ENCODE peak calls at places on chromosomes 4 and X, in seven cellular contexts. M, X, K, J, V, L and W are unnamed samples.

GRCh38 chr4:128371004-128371777 is 83.6 kb upstream of the PGRMC2 start:
- DNase-seq in M (no peak), X (peak), K (no peak), J (no peak), V (no peak), L (no peak), W (no peak)

GRCh38 chrX:109635151-109635550 is 10.2 kb upstream of the KCNE5 start:
- DNase-seq in M (no peak), X (peak), K (no peak), J (no peak), V (no peak), L (no peak), W (no peak)

GRCh38 chr4:21879187-21879586 is 69.4 kb downstream of the KCNIP4 start:
- DNase-seq in M (no peak), X (peak), K (no peak), J (peak), V (no peak), L (no peak), W (no peak)

GRCh38 chr4:30832652-30833051 is 112.5 kb downstream of the PCDH7 start:
- DNase-seq in M (no peak), X (no peak), K (no peak), J (peak), V (no peak), L (no peak), W (no peak)

GRCh38 chr4:26731342-26731741 is 129.3 kb upstream of the STIM2 start:
- DNase-seq in M (no peak), X (no peak), K (no peak), J (no peak), V (no peak), L (no peak), W (no peak)

GRCh38 chr4:24472514-24473308 is 111.6 kb downstream of the DHX15 start:
- DNase-seq in M (peak), X (peak), K (peak), J (peak), V (peak), L (no peak), W (no peak)

GRCh38 chrX:135345328-135345645 is 36.0 kb downstream of the ETDC start:
- DNase-seq in M (no peak), X (peak), K (peak), J (peak), V (peak), L (peak), W (peak)

GRCh38 chrX:119186763-119187162 is 49.3 kb upstream of the PGRMC1 start:
- DNase-seq in M (no peak), X (no peak), K (no peak), J (no peak), V (no peak), L (no peak), W (no peak)

GRCh38 chr4:40980318-40980883 is 230.6 kb downstream of the NSUN7 start:
- DNase-seq in M (no peak), X (no peak), K (no peak), J (no peak), V (no peak), L (no peak), W (no peak)

GRCh38 chrX:29824176-29824906 is 391.0 kb upstream of the MAGEB2 start:
- DNase-seq in M (no peak), X (no peak), K (no peak), J (no peak), V (no peak), L (no peak), W (no peak)

GRCh38 chr4:77795339-77795738 is 23.8 kb downstream of the CNOT6L start:
- DNase-seq in M (no peak), X (no peak), K (no peak), J (no peak), V (no peak), L (no peak), W (no peak)

GRCh38 chrX:15344106-15344505 is 8.8 kb upstream of the PIGA start:
- DNase-seq in M (no peak), X (no peak), K (no peak), J (no peak), V (no peak), L (no peak), W (no peak)

GRCh38 chr4:11470709-11471441 is 42.2 kb upstream of the HS3ST1 start:
- DNase-seq in M (no peak), X (no peak), K (no peak), J (no peak), V (no peak), L (no peak), W (no peak)

GRCh38 chr4:139828966-139829662 is 163.5 kb downstream of the MGST2 start:
- DNase-seq in M (no peak), X (no peak), K (no peak), J (no peak), V (no peak), L (no peak), W (no peak)

GRCh38 chrX:9794495-9794894 is 8.3 kb downstream of the SHROOM2 start:
- DNase-seq in M (no peak), X (no peak), K (peak), J (no peak), V (no peak), L (no peak), W (no peak)

GRCh38 chr4:15913631-15913970 is 24.9 kb downstream of the FGFBP1 start:
- DNase-seq in M (peak), X (peak), K (no peak), J (no peak), V (no peak), L (peak), W (peak)

GRCh38 chr4:113673450-113673849 is 88.1 kb downstream of the CAMK2D start:
- DNase-seq in M (no peak), X (no peak), K (no peak), J (peak), V (no peak), L (no peak), W (no peak)

GRCh38 chr4:164464313-164464712 is 289.6 kb upstream of the SMIM31 start:
- DNase-seq in M (no peak), X (no peak), K (no peak), J (no peak), V (no peak), L (no peak), W (no peak)

GRCh38 chrX:30521440-30522182 is 56.0 kb downstream of the TASL start:
- DNase-seq in M (no peak), X (peak), K (no peak), J (no peak), V (no peak), L (peak), W (peak)

GRCh38 chrX:107678957-107679740 is 50.8 kb downstream of the PRPS1 start:
- DNase-seq in M (no peak), X (peak), K (peak), J (peak), V (peak), L (no peak), W (no peak)

GRCh38 chr4:39539026-39539690 is 11.9 kb upstream of the UGDH start:
- DNase-seq in M (no peak), X (peak), K (no peak), J (no peak), V (peak), L (no peak), W (no peak)

GRCh38 chr4:17597517-17597916 is 16.9 kb upstream of the MED28 start:
- DNase-seq in M (no peak), X (no peak), K (peak), J (peak), V (no peak), L (no peak), W (no peak)

GRCh38 chr4:121307441-121308327 is 73.1 kb downstream of the QRFPR start:
- DNase-seq in M (peak), X (peak), K (peak), J (peak), V (no peak), L (peak), W (peak)

GRCh38 chr4:136687118-136687517 is 845.2 kb downstream of the PCDH18 start:
- DNase-seq in M (no peak), X (no peak), K (no peak), J (peak), V (no peak), L (no peak), W (no peak)

GRCh38 chrX:110162131-110162530 is 155.8 kb downstream of the AMMECR1 start:
- DNase-seq in M (no peak), X (no peak), K (no peak), J (no peak), V (no peak), L (no peak), W (no peak)

GRCh38 chr4:16029329-16029728 is 54.5 kb downstream of the PROM1 start:
- DNase-seq in M (peak), X (peak), K (no peak), J (no peak), V (no peak), L (peak), W (no peak)

GRCh38 chr4:151690884-151691283 is 69.9 kb downstream of the GATB start:
- DNase-seq in M (no peak), X (no peak), K (no peak), J (no peak), V (no peak), L (peak), W (no peak)

GRCh38 chr4:13706130-13706529 is 78.6 kb upstream of the BOD1L1 start:
- DNase-seq in M (no peak), X (no peak), K (no peak), J (no peak), V (no peak), L (no peak), W (no peak)

GRCh38 chr4:133555671-133556070 is 406.6 kb downstream of the PCDH10 start:
- DNase-seq in M (no peak), X (peak), K (no peak), J (no peak), V (no peak), L (no peak), W (no peak)

GRCh38 chr4:95360911-95361695 is 187.7 kb downstream of the UNC5C start:
- DNase-seq in M (no peak), X (no peak), K (no peak), J (no peak), V (no peak), L (no peak), W (no peak)

GRCh38 chrX:80246273-80246672 is 174.0 kb upstream of the TENT5D start:
- DNase-seq in M (no peak), X (no peak), K (no peak), J (no peak), V (no peak), L (no peak), W (no peak)

GRCh38 chr4:24853142-24853541 is 57.8 kb downstream of the SOD3 start:
- DNase-seq in M (no peak), X (peak), K (no peak), J (no peak), V (no peak), L (no peak), W (no peak)

GRCh38 chr4:82787342-82787741 is 11.3 kb downstream of the SCD5 start:
- DNase-seq in M (no peak), X (peak), K (no peak), J (no peak), V (no peak), L (no peak), W (no peak)

GRCh38 chrX:74242050-74242449 is 61.9 kb upstream of the ZCCHC13 start:
- DNase-seq in M (peak), X (peak), K (no peak), J (no peak), V (no peak), L (no peak), W (no peak)

GRCh38 chrX:103310592-103311400 is at the start of gene BEX2:
- DNase-seq in M (peak), X (peak), K (peak), J (peak), V (peak), L (no peak), W (no peak)

GRCh38 chrX:40061871-40062524 is 35.8 kb downstream of the BCOR start:
- DNase-seq in M (no peak), X (no peak), K (no peak), J (no peak), V (no peak), L (no peak), W (no peak)

GRCh38 chr4:25552580-25553271 is 102.9 kb upstream of the SLC34A2 start:
- DNase-seq in M (no peak), X (no peak), K (peak), J (no peak), V (peak), L (no peak), W (no peak)

GRCh38 chr4:15888515-15888914 is 50.0 kb downstream of the FGFBP1 start:
- DNase-seq in M (no peak), X (no peak), K (no peak), J (no peak), V (no peak), L (no peak), W (no peak)

DNA sequence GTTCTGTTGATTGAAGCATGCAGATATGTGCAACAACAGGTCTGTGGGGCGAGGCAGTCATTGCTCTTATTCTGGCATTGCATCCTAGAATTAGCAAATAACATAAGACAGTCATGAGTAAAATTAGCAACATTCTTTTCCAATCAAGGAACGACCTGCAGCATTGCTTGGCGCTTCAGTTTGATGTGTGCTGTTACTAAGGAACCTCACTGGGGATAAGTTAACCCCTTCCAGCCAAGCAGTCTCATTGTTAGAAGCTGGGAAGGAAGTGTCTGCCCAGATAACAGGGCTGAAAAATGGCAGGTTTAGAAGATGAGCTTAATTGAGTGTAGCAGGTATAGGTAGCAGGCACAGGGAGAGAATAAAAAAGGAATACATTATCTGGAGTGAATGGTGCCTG is 55.4 kb downstream of the RBM46 start:
- DNase-seq in M (no peak), X (no peak), K (no peak), J (no peak), V (no peak), L (no peak), W (no peak)
- H3K4me3 ChIP-seq in M (no peak), X (no peak), K (no peak), J (no peak), V (no peak), L (no peak), W (no peak)

GRCh38 chr4:173578956-173579355 is 48.9 kb upstream of the HAND2 start:
- DNase-seq in M (no peak), X (no peak), K (no peak), J (no peak), V (no peak), L (no peak), W (no peak)

GRCh38 chr4:173585876-173586572 is 56.0 kb upstream of the HAND2 start:
- DNase-seq in M (no peak), X (no peak), K (no peak), J (no peak), V (no peak), L (no peak), W (no peak)

GRCh38 chr4:173584506-173584905 is 54.5 kb upstream of the HAND2 start:
- DNase-seq in M (no peak), X (no peak), K (no peak), J (no peak), V (no peak), L (no peak), W (no peak)
- H3K4me3 ChIP-seq in M (no peak), X (no peak), K (no peak), J (no peak), V (no peak), L (no peak), W (no peak)

DNA sequence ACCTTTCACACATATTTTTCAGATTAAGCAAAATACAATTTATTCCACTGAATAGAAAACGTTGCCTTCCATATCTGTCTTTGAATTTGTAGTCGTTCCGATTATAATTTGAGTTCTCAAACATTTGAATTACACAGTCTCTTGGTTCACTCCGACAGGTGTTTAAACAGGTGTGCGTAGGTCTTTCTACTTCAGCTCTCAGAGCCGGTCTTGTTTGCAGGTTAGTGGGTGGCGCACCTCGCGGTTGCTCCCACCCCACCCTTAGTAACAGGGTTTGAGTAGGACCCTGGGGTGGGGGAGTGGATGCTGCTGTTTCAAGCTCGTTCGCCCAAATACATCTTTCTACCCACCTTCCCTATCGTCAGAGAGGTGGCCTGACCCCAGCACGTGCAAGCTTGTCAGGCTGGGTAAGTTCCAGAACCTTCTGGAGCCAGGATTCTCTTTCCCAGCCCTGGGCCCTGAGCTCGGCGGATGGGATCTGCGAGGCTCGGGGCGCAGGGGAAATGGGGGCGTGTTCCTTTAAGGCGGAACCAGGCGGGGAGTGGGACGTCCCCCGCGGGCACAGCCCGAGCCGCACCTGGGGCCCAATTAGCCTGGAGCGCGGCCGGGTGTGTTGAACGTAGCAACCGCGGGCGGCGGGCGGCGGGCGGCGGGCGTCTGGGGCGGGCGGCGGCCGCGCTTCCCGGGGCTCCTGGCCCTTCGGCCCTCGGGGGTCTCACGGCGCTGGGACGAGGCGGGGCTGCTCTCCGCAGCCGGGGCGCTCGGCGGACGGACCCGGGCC is at the start of gene FAM149A:
- DNase-seq in M (no peak), X (no peak), K (peak), J (peak), V (peak), L (no peak), W (no peak)
- H3K4me3 ChIP-seq in M (peak), X (peak), K (peak), J (peak), V (peak), L (no peak), W (no peak)

GRCh38 chrX:65686246-65686645 is 18.8 kb downstream of the MSN start:
- DNase-seq in M (no peak), X (no peak), K (no peak), J (no peak), V (no peak), L (no peak), W (no peak)

GRCh38 chrX:65690057-65690855 is 22.8 kb downstream of the MSN start:
- DNase-seq in M (no peak), X (peak), K (no peak), J (no peak), V (no peak), L (no peak), W (no peak)

GRCh38 chrX:65688403-65688881 is 21.0 kb downstream of the MSN start:
- DNase-seq in M (no peak), X (no peak), K (no peak), J (no peak), V (no peak), L (no peak), W (no peak)

GRCh38 chrX:65687367-65687766 is 19.9 kb downstream of the MSN start:
- DNase-seq in M (no peak), X (no peak), K (no peak), J (no peak), V (no peak), L (no peak), W (no peak)

GRCh38 chrX:65689377-65689776 is 21.9 kb downstream of the MSN start:
- DNase-seq in M (no peak), X (no peak), K (no peak), J (no peak), V (no peak), L (no peak), W (no peak)
- H3K4me3 ChIP-seq in M (no peak), X (no peak), K (no peak), J (no peak), V (no peak), L (no peak), W (no peak)

DNA sequence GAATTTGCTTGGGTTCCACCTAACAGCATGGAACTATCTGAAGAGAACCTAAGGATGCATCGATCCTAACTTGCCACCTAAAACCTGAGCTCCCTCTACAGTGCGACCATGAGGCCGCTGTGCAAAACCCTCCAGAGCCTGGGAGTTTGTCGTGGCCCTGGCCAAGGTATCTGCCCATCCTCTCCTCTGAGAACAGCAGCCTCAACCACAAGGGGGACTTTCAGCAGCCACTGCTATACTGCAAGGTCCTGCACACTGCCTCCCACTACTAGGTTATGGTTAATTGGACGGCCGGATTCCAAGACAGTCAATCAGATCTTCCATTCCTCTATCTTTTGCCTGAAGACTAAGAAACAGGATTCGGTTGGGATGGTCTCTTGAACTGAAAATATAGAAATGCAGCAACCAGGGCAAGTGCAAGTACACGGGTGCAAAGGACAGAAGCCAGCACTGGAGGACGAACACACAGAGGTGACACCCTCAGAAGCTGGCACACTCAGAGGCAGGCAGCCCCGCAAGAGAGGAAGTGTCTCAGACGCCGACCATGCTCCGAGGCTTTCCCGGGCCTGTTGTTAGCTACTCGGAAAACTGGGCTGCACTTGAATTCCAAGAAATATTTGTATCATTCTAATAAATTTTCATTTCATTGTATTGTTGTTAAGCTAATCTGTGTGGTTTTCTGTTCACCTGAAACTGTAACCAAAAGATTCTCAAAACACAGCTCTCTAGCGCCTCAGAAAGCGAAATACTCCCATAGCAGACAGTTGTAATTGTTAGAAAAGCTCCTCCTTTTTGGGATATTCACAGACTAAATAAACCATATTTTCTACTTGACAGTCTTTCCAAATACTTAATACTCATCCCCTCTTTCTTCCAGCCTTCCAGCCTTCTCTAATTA is 63.3 kb downstream of the AFAP1 start:
- DNase-seq in M (no peak), X (peak), K (no peak), J (peak), V (no peak), L (no peak), W (no peak)
- H3K4me3 ChIP-seq in M (no peak), X (no peak), K (no peak), J (peak), V (no peak), L (no peak), W (no peak)